ENCODE peak calls at places on chromosomes 2 and 18, in eight cellular contexts. H is heart right ventricle; A is NCI-H1436; V is T-helper 17 cell; J is T-helper 9 cell; D is left lobe of liver; W is stimulated activated CD4-positive, alpha-beta T cell treated with anti-CD3 and anti-CD28 coated beads, Interleukin-4, amount 100 ng/mL, for 1 hour; Z is A673. P is an unnamed sample.

GRCh38 chr2:1553671-1554295 is 140.5 kb downstream of the TPO start:
- DNase-seq in A (no peak), V (no peak), D (no peak), Z (no peak), J (no peak), W (no peak), H (no peak), P (no peak)

GRCh38 chr18:48538531-48539405 is at the start of gene CTIF:
- DNase-seq in A (peak), V (peak), Z (peak), W (peak), J (peak), H (peak), D (peak), P (peak)

GRCh38 chr2:124590001-124590400 is 564.9 kb downstream of the CNTNAP5 start:
- DNase-seq in Z (no peak), H (no peak), V (no peak), J (no peak), D (no peak), A (no peak), W (no peak), P (no peak)

GRCh38 chr2:205679410-205680009 is 2.8 kb upstream of the NRP2 start:
- DNase-seq in V (no peak), H (no peak), J (no peak), Z (no peak), D (no peak), W (no peak), A (no peak), P (no peak)

GRCh38 chr18:75128911-75129716 is 79.8 kb downstream of the PTGR3 start:
- DNase-seq in J (no peak), D (peak), H (no peak), Z (no peak), A (no peak), W (no peak), V (no peak), P (no peak)

GRCh38 chr2:102718387-102719316 is 43.2 kb upstream of the TMEM182 start:
- DNase-seq in A (no peak), V (no peak), D (no peak), J (no peak), Z (no peak), W (no peak), H (no peak), P (no peak)

GRCh38 chr2:69514836-69515235 is 77.6 kb upstream of the NFU1 start:
- DNase-seq in A (no peak), Z (no peak), H (no peak), V (no peak), W (no peak), J (no peak), D (no peak), P (no peak)

GRCh38 chr18:21191596-21192307 is 50.3 kb upstream of the GREB1L start:
- DNase-seq in H (peak), V (no peak), A (peak), J (no peak), D (peak), W (peak), Z (peak), P (no peak)

P was measured in type B pancreatic cell.